ENCODE peak calls at places on chromosomes 13 and 19, in ten cellular contexts. Y is left ventricle myocardium inferior, B is AG10803, H is cardiac fibroblast, R is choroid plexus epithelial cell, W is foreskin fibroblast, K is heart left ventricle, T is pancreas, S is tibial artery, I is brain microvascular endothelial cell. M is an unnamed sample.

GRCh38 chr13:97289514-97290298 is 67.6 kb downstream of the MBNL2 start:
- DNase-seq in K (no peak), T (no peak), B (no peak), W (no peak), R (no peak), H (no peak), I (no peak), S (no peak), Y (no peak), M (no peak)

GRCh38 chr13:85616275-85616674 is 182.9 kb downstream of the SLITRK6 start:
- DNase-seq in S (no peak), R (no peak), H (no peak), I (no peak), K (no peak), T (no peak), Y (no peak), B (no peak), W (no peak), M (no peak)

GRCh38 chr19:50479761-50480251 is 3.2 kb upstream of the GARIN5A start:
- DNase-seq in K (no peak), Y (no peak), H (no peak), W (no peak), B (no peak), S (no peak), R (no peak), I (no peak), T (no peak), M (no peak)

GRCh38 chr13:107299717-107300116 is 731.8 kb upstream of the ARGLU1 start:
- DNase-seq in R (no peak), T (no peak), B (no peak), K (no peak), S (no peak), H (no peak), Y (no peak), I (no peak), W (no peak), M (no peak)

GRCh38 chr13:75052616-75053015 is 429.4 kb downstream of the TBC1D4 start:
- DNase-seq in S (no peak), R (no peak), I (no peak), K (no peak), W (no peak), Y (no peak), B (no peak), T (no peak), H (no peak), M (no peak)

GRCh38 chr13:44146162-44146561 is 227.5 kb upstream of the SERP2 start:
- DNase-seq in K (no peak), S (no peak), I (no peak), W (no peak), T (no peak), H (no peak), B (no peak), Y (no peak), R (no peak), M (no peak)

GRCh38 chr19:51327066-51327985 is 14.6 kb downstream of the VSIG10L start:
- DNase-seq in K (peak; percentile 63), R (peak; percentile 60), S (no peak), B (peak; percentile 32), Y (peak; percentile 31), W (peak; percentile 55), I (peak; percentile 42), H (peak; percentile 60), T (peak; percentile 28), M (no peak)

GRCh38 chr13:112893570-112894422 is 75.2 kb upstream of the MCF2L start:
- DNase-seq in H (peak; percentile 22), K (peak; percentile 53), B (no peak), W (peak; percentile 27), Y (no peak), T (peak; percentile 71), S (no peak), R (peak; percentile 27), I (peak; percentile 5), M (peak; percentile 88)

GRCh38 chr13:50594276-50594970 is 249.1 kb downstream of the DLEU7 start:
- DNase-seq in S (no peak), Y (no peak), T (no peak), I (no peak), B (no peak), R (peak; percentile 16), W (no peak), H (no peak), K (no peak), M (peak; percentile 57)

GRCh38 chr13:114143806-114144605 is 11.6 kb upstream of the RASA3 start:
- DNase-seq in W (no peak), R (no peak), Y (no peak), K (peak; percentile 11), H (no peak), B (no peak), I (no peak), T (peak; percentile 68), S (no peak), M (no peak)

GRCh38 chr13:110037925-110038573 is 251.7 kb upstream of the IRS2 start:
- DNase-seq in H (no peak), Y (no peak), S (no peak), B (no peak), K (no peak), I (no peak), W (no peak), T (no peak), R (no peak), M (no peak)

GRCh38 chr13:48319458-48320395 is 16.2 kb downstream of the RB1 start:
- DNase-seq in I (no peak), Y (no peak), K (no peak), B (no peak), T (no peak), W (no peak), S (no peak), H (no peak), R (no peak), M (no peak)
- H3K4me3 ChIP-seq in I (no peak overlapping the region), Y (peak overlapping the region; percentile 59), K (peak overlapping the region; percentile 15), B (no peak overlapping the region), T (no peak overlapping the region), W (no peak overlapping the region), S (peak overlapping the region; percentile 47), H (no peak overlapping the region), R (no peak overlapping the region), M (no peak overlapping the region)

GRCh38 chr19:38252935-38253691 is 3.1 kb downstream of the PPP1R14A start:
- DNase-seq in K (peak; percentile 67), B (no peak), R (no peak), Y (peak; percentile 53), T (no peak), S (peak; percentile 51), I (no peak), H (no peak), W (no peak), M (no peak)
- H3K4me3 ChIP-seq in K (peak overlapping the region; percentile 75), B (no peak overlapping the region), R (no peak overlapping the region), Y (peak overlapping the region; percentile 82), T (no peak overlapping the region), S (peak overlapping the region; percentile 79), I (no peak overlapping the region), H (no peak overlapping the region), W (no peak overlapping the region), M (no peak overlapping the region)

GRCh38 chr13:28252547-28252946 is 114.2 kb downstream of the PAN3 start:
- DNase-seq in B (no peak), T (no peak), H (no peak), K (no peak), I (no peak), Y (no peak), W (no peak), R (no peak), S (no peak), M (no peak)

GRCh38 chr13:28251462-28251861 is 113.1 kb downstream of the PAN3 start:
- DNase-seq in S (no peak), T (no peak), W (no peak), B (no peak), R (no peak), K (no peak), H (no peak), I (no peak), Y (no peak), M (no peak)

GRCh38 chr13:28258401-28258800 is 120.1 kb downstream of the PAN3 start:
- DNase-seq in T (no peak), H (no peak), W (no peak), S (no peak), Y (no peak), I (no peak), B (no peak), R (no peak), K (no peak), M (no peak)

GRCh38 chr13:28257305-28257704 is 119.0 kb downstream of the PAN3 start:
- DNase-seq in Y (no peak), T (no peak), W (no peak), B (no peak), R (no peak), H (no peak), S (no peak), I (no peak), K (no peak), M (no peak)
- H3K4me3 ChIP-seq in Y (no peak overlapping the region), T (no peak overlapping the region), W (no peak overlapping the region), B (no peak overlapping the region), R (no peak overlapping the region), H (no peak overlapping the region), S (no peak overlapping the region), I (no peak overlapping the region), K (no peak overlapping the region), M (no peak overlapping the region)

GRCh38 chr19:30667746-30668145 is 295.6 kb downstream of the ZNF536 start:
- DNase-seq in H (no peak), S (no peak), I (no peak), R (no peak), T (no peak), W (no peak), B (no peak), K (no peak), Y (no peak), M (no peak)

GRCh38 chr19:30668521-30669155 is 296.5 kb downstream of the ZNF536 start:
- DNase-seq in I (no peak), Y (no peak), W (no peak), T (no peak), H (no peak), K (no peak), B (no peak), R (no peak), S (no peak), M (no peak)

GRCh38 chr19:30670562-30671513 is 298.7 kb downstream of the ZNF536 start:
- DNase-seq in T (no peak), S (no peak), R (no peak), Y (no peak), H (no peak), I (no peak), K (no peak), B (no peak), W (no peak), M (no peak)

GRCh38 chr19:30670011-30670329 is 297.8 kb downstream of the ZNF536 start:
- DNase-seq in T (no peak), H (no peak), Y (no peak), B (no peak), K (no peak), S (no peak), R (no peak), W (no peak), I (no peak), M (no peak)

DNA sequence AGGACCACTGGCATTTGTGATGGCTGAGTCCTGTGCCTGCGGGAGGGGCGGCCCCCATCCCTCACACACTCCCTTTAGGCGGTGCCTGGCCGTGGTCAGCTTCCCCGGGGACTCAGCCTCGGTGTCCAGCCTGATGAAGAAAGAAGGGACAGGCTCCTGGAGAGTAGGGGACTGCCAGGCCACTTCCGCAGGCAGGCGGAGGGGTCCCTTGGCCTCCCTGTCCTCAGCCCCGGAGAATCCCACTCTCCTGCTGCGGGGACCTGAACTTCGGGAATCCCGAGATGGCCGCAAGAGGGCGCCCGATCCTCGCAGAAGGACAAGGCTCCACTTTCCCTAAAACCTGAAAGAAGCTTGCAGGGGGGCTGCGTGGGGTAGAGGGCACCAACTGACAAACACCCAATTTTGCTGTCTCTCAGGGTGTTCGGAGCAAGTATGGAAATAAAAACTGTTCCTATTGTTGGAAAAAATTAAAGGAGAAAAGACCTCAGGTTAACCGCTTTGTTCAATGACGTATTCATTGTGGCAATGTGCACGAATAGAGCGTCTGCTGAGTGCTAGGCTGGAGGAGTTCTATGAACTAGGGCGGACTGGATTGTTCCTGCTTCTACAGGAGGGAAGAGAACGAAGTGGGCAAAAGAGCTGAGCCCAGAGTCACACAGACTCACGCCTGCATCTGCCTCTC is 297.3 kb downstream of the ZNF536 start:
- DNase-seq in T (peak; percentile 75), I (peak; percentile 29), W (peak; percentile 71), K (peak; percentile 69), Y (peak; percentile 68), R (peak; percentile 50), B (peak; percentile 44), H (peak; percentile 48), S (peak; percentile 60), M (no peak)
- H3K4me3 ChIP-seq in T (no peak overlapping the region), I (no peak overlapping the region), W (no peak overlapping the region), K (no peak overlapping the region), Y (peak overlapping the region; percentile 29), R (no peak overlapping the region), B (no peak overlapping the region), H (no peak overlapping the region), S (no peak overlapping the region), M (no peak overlapping the region)